ENCODE peak calls at places on chromosome 20, in six cellular contexts. M, Z, Q, D, O and V are unnamed samples.

GRCh38 chr20:62980380-62980960 is 26.3 kb downstream of the BHLHE23 start:
- DNase-seq in Z (no peak), D (no peak), M (no peak), O (no peak), Q (no peak), V (no peak)

GRCh38 chr20:9281770-9282169 is 212.9 kb downstream of the PLCB4 start:
- DNase-seq in Z (no peak), M (no peak), D (no peak), Q (no peak), O (no peak), V (no peak)

GRCh38 chr20:20466341-20466879 is 98.5 kb downstream of the INSM1 start:
- DNase-seq in Z (no peak), D (peak; percentile 76), M (peak; percentile 73), O (no peak), Q (no peak), V (peak; percentile 41)

GRCh38 chr20:25439328-25439727 is 31.9 kb downstream of the GINS1 start:
- DNase-seq in Z (no peak), M (no peak), Q (no peak), D (peak; percentile 69), O (no peak), V (no peak)

GRCh38 chr20:539236-539635 is 4.4 kb downstream of the CSNK2A1 start:
- DNase-seq in O (no peak), M (no peak), D (no peak), Z (no peak), Q (no peak), V (no peak)

GRCh38 chr20:30811896-30812671 is 445.4 kb upstream of the DEFB115 start:
- DNase-seq in Z (no peak), M (peak; percentile 44), Q (peak; percentile 21), D (peak; percentile 27), O (no peak), V (peak; percentile 38)

GRCh38 chr20:1375515-1375914 is 17.3 kb downstream of the FKBP1A start:
- DNase-seq in Q (no peak), O (no peak), Z (no peak), M (peak; percentile 65), D (no peak), V (no peak)

GRCh38 chr20:63795178-63795830 is 35.8 kb downstream of the ZBTB46 start:
- DNase-seq in D (peak; percentile 44), M (no peak), Z (no peak), Q (no peak), O (no peak), V (no peak)

GRCh38 chr20:54772931-54773642 is 297.7 kb downstream of the DOK5 start:
- DNase-seq in Z (no peak), M (no peak), Q (no peak), O (no peak), D (no peak), V (no peak)

GRCh38 chr20:38927902-38928578 is 1.8 kb downstream of the FAM83D start:
- DNase-seq in D (peak; percentile 47), Z (peak; percentile 66), Q (no peak), O (no peak), M (no peak), V (no peak)

GRCh38 chr20:46698788-46699187 is 9.5 kb upstream of the TP53RK start:
- DNase-seq in Q (no peak), M (no peak), Z (no peak), D (no peak), O (no peak), V (no peak)

GRCh38 chr20:31542201-31542842 is 28.1 kb downstream of the HM13 start:
- DNase-seq in Q (no peak), Z (no peak), M (peak; percentile 39), O (no peak), D (no peak), V (no peak)

GRCh38 chr20:19903168-19903676 is 113.9 kb upstream of the NAA20 start:
- DNase-seq in O (no peak), D (peak; percentile 25), Q (peak; percentile 42), Z (no peak), M (no peak), V (peak; percentile 76)

GRCh38 chr20:17225891-17226409 is 890 bp upstream of the PCSK2 start:
- DNase-seq in D (no peak), M (no peak), O (peak; percentile 25), Z (no peak), Q (peak; percentile 34), V (peak; percentile 5)

GRCh38 chr20:62754122-62754990 is 41.9 kb upstream of the MRGBP start:
- DNase-seq in Q (no peak), D (no peak), Z (no peak), O (no peak), M (no peak), V (no peak)

GRCh38 chr20:43533060-43533459 is 25.6 kb downstream of the L3MBTL1 start:
- DNase-seq in Z (no peak), M (peak; percentile 18), Q (no peak), D (no peak), O (no peak), V (no peak)

GRCh38 chr20:21702553-21703467 is 2.7 kb upstream of the PAX1 start:
- DNase-seq in Q (peak; percentile 23), D (no peak), O (peak; percentile 97), M (no peak), Z (no peak), V (peak; percentile 53)

DNA sequence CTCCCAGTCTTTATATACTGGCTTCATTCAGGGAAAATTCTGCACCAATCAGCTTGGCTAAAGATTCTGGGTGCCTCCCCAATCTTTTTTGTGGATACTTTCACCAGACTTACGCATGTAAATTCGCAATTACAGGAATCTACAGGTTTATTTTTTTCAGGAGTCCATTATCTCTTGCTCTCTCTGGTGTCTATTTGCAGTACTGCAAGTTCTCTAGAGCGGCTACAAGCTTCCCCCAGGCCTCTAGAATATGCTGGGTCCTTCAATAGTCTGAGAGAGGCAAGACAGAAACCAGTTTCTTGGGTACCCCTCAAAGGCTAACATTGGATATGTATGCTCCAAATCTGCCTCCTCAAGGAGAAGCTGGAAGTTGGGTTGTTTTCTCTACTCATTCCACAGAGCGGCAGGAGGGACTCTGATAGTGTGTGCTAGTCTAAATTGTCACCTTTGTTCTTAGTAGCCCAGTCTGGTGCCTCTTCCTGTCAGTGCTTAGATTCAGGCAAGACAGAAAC is 58.5 kb downstream of the SUN5 start:
- DNase-seq in O (peak; percentile 31), D (peak; percentile 43), Q (no peak), Z (peak; percentile 33), M (peak; percentile 27), V (no peak)
- TF ChIP-seq CTCF in O (peak; percentile 50), D (peak; percentile 74), Q (no peak), Z (peak; percentile 75), M (peak; percentile 72), V (peak; percentile 1)

GRCh38 chr20:35700625-35701148 is 1.5 kb downstream of the ROMO1 start:
- DNase-seq in O (no peak), Q (no peak), M (no peak), D (no peak), Z (no peak), V (no peak)

GRCh38 chr20:35698298-35699126 is 640 bp downstream of the NFS1 start:
- DNase-seq in M (no peak), Q (no peak), Z (peak; percentile 33), O (peak; percentile 15), D (peak; percentile 31), V (no peak)

GRCh38 chr20:35699914-35700624 is 864 bp downstream of the ROMO1 start:
- DNase-seq in M (no peak), Q (no peak), D (peak; percentile 13), Z (no peak), O (no peak), V (no peak)

GRCh38 chr20:35697696-35698297 is 1.4 kb downstream of the NFS1 start:
- DNase-seq in Z (no peak), Q (no peak), O (no peak), M (no peak), D (no peak), V (no peak)

GRCh38 chr20:35699127-35699913 is at the start of the genes NFS1 and ROMO1:
- DNase-seq in D (peak; percentile 92), Q (peak; percentile 82), O (peak; percentile 81), Z (peak; percentile 91), M (peak; percentile 77), V (peak; percentile 94)
- TF ChIP-seq CTCF in D (peak; percentile 44), Q (no peak), O (peak; percentile 27), Z (no peak), M (peak; percentile 58), V (peak; percentile 35)

GRCh38 chr20:4156411-4156810 is 141.1 kb upstream of the RNF24 start:
- DNase-seq in M (no peak), D (no peak), Z (no peak), O (no peak), Q (no peak), V (no peak)

GRCh38 chr20:4155953-4156352 is 140.6 kb upstream of the RNF24 start:
- DNase-seq in M (no peak), Z (no peak), O (no peak), D (no peak), Q (no peak), V (no peak)

GRCh38 chr20:4153661-4154238 is 138.4 kb upstream of the RNF24 start:
- DNase-seq in M (no peak), Q (no peak), O (no peak), Z (no peak), D (no peak), V (no peak)

GRCh38 chr20:4153251-4153650 is 137.9 kb upstream of the RNF24 start:
- DNase-seq in D (no peak), Q (no peak), Z (peak; percentile 26), M (no peak), O (no peak), V (no peak)

GRCh38 chr20:4154958-4155411 is 139.6 kb upstream of the RNF24 start:
- DNase-seq in O (no peak), Z (no peak), D (no peak), M (no peak), Q (no peak), V (no peak)
- TF ChIP-seq CTCF in O (no peak), Z (no peak), D (no peak), M (no peak), Q (no peak), V (no peak)

GRCh38 chr20:57243480-57244220 is 22.8 kb downstream of the BMP7 start:
- DNase-seq in Q (no peak), D (no peak), M (no peak), O (no peak), Z (no peak), V (no peak)

GRCh38 chr20:57246008-57246407 is 20.4 kb downstream of the BMP7 start:
- DNase-seq in Q (no peak), O (no peak), M (no peak), Z (no peak), D (no peak), V (no peak)

GRCh38 chr20:57244221-57244585 is 22.2 kb downstream of the BMP7 start:
- DNase-seq in Q (no peak), O (no peak), D (no peak), Z (no peak), M (no peak), V (no peak)

GRCh38 chr20:57242414-57242813 is 24.0 kb downstream of the BMP7 start:
- DNase-seq in Z (no peak), O (no peak), Q (no peak), D (no peak), M (no peak), V (no peak)

DNA sequence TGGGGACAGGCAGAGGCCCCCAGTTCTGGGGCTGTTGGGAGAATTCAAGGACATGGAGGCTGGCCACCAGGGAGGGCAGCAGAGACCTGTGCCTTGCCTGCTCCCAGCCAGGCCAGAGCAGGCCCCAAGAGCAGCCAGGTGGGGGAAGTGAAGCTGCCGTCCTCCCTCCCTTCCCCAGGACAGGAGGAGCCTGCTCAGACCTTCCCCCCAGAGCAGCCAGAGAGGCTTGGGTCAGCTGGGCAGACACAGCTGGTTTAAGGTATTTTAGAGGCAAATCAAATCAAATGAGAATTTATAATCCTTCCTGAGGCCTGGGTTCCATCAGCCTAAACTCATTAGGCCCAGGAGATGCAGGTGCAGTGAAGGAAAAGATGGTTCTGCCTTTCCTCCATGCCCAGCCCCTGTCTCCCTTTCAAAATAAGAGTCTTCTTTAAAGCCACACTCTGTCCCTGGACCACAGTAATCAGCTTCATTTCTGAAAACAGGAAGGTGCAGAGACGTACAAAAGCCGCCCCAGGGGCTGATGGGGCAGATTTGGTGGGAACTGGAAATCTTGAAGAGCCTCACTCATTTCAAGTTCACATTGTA is 21.7 kb downstream of the BMP7 start:
- DNase-seq in Q (no peak), M (no peak), D (peak; percentile 94), O (no peak), Z (no peak), V (no peak)
- TF ChIP-seq CTCF in Q (no peak), M (no peak), D (peak; percentile 63), O (no peak), Z (no peak), V (no peak)